ENCODE peak calls at places on chromosome 16, in eight cellular contexts. One of them, this sample, is unnamed.

GRCh38 chr16:20761175-20761574 is 2.6 kb upstream of the ACSM3 start:
- DNase-seq in MCF 10A: no peak
- DNase-seq in endodermal cell: no peak
- DNase-seq in left lung: no peak
- DNase-seq in foreskin keratinocyte: no peak
- DNase-seq in nephron progenitor cell: no peak
- DNase-seq in BJ: no peak
- DNase-seq in cardiac muscle cell: no peak
- DNase-seq in this sample: no peak

GRCh38 chr16:8948069-8948593 is 15.6 kb downstream of the USP7 start:
- DNase-seq in MCF 10A: no peak
- DNase-seq in endodermal cell: no peak
- DNase-seq in left lung: no peak
- DNase-seq in foreskin keratinocyte: no peak
- DNase-seq in nephron progenitor cell: no peak
- DNase-seq in BJ: no peak
- DNase-seq in cardiac muscle cell: no peak
- DNase-seq in this sample: no peak

GRCh38 chr16:69143116-69143515 is 10.7 kb downstream of the UTP4 start:
- DNase-seq in MCF 10A: no peak
- DNase-seq in endodermal cell: no peak
- DNase-seq in left lung: no peak
- DNase-seq in foreskin keratinocyte: no peak
- DNase-seq in nephron progenitor cell: no peak
- DNase-seq in BJ: no peak
- DNase-seq in cardiac muscle cell: no peak
- DNase-seq in this sample: no peak

GRCh38 chr16:2022723-2023097 is 3.1 kb downstream of the NPW start:
- DNase-seq in MCF 10A: no peak
- DNase-seq in endodermal cell: peak
- DNase-seq in left lung: no peak
- DNase-seq in foreskin keratinocyte: no peak
- DNase-seq in nephron progenitor cell: peak
- DNase-seq in BJ: no peak
- DNase-seq in cardiac muscle cell: peak
- DNase-seq in this sample: peak

GRCh38 chr16:7526736-7527135 is 194.1 kb downstream of the RBFOX1 start:
- DNase-seq in MCF 10A: no peak
- DNase-seq in endodermal cell: no peak
- DNase-seq in left lung: no peak
- DNase-seq in foreskin keratinocyte: no peak
- DNase-seq in nephron progenitor cell: no peak
- DNase-seq in BJ: no peak
- DNase-seq in cardiac muscle cell: no peak
- DNase-seq in this sample: no peak

GRCh38 chr16:26665166-26665939 is 401.4 kb upstream of the C16orf82 start:
- DNase-seq in MCF 10A: no peak
- DNase-seq in endodermal cell: no peak
- DNase-seq in left lung: no peak
- DNase-seq in foreskin keratinocyte: no peak
- DNase-seq in nephron progenitor cell: no peak
- DNase-seq in BJ: no peak
- DNase-seq in cardiac muscle cell: no peak
- DNase-seq in this sample: no peak

GRCh38 chr16:85570213-85570734 is 42.8 kb upstream of the GSE1 start:
- DNase-seq in MCF 10A: no peak
- DNase-seq in endodermal cell: no peak
- DNase-seq in left lung: peak
- DNase-seq in foreskin keratinocyte: no peak
- DNase-seq in nephron progenitor cell: no peak
- DNase-seq in BJ: no peak
- DNase-seq in cardiac muscle cell: no peak
- DNase-seq in this sample: no peak

GRCh38 chr16:81758376-81758775 is 20.7 kb upstream of the PLCG2 start:
- DNase-seq in MCF 10A: peak
- DNase-seq in endodermal cell: no peak
- DNase-seq in left lung: no peak
- DNase-seq in foreskin keratinocyte: peak
- DNase-seq in nephron progenitor cell: no peak
- DNase-seq in BJ: no peak
- DNase-seq in cardiac muscle cell: no peak
- DNase-seq in this sample: no peak

GRCh38 chr16:84953051-84953746 is 58.1 kb downstream of the ZDHHC7 start:
- DNase-seq in MCF 10A: no peak
- DNase-seq in endodermal cell: no peak
- DNase-seq in left lung: no peak
- DNase-seq in foreskin keratinocyte: no peak
- DNase-seq in nephron progenitor cell: no peak
- DNase-seq in BJ: no peak
- DNase-seq in cardiac muscle cell: no peak
- DNase-seq in this sample: no peak

GRCh38 chr16:12191102-12191501 is 214.6 kb downstream of the SNX29 start:
- DNase-seq in MCF 10A: no peak
- DNase-seq in endodermal cell: no peak
- DNase-seq in left lung: no peak
- DNase-seq in foreskin keratinocyte: no peak
- DNase-seq in nephron progenitor cell: peak
- DNase-seq in BJ: no peak
- DNase-seq in cardiac muscle cell: no peak
- DNase-seq in this sample: no peak

GRCh38 chr16:3023415-3023668 is 400 bp downstream of the HCFC1R1 start:
- DNase-seq in MCF 10A: peak
- DNase-seq in endodermal cell: no peak
- DNase-seq in left lung: no peak
- DNase-seq in foreskin keratinocyte: peak
- DNase-seq in nephron progenitor cell: no peak
- DNase-seq in BJ: peak
- DNase-seq in cardiac muscle cell: no peak
- DNase-seq in this sample: peak

GRCh38 chr16:75337430-75337829 is 86.0 kb upstream of the BCAR1 start:
- DNase-seq in MCF 10A: no peak
- DNase-seq in endodermal cell: no peak
- DNase-seq in left lung: no peak
- DNase-seq in foreskin keratinocyte: no peak
- DNase-seq in nephron progenitor cell: no peak
- DNase-seq in BJ: no peak
- DNase-seq in cardiac muscle cell: no peak
- DNase-seq in this sample: no peak

GRCh38 chr16:15507299-15507958 is 73.0 kb downstream of the BMERB1 start:
- DNase-seq in MCF 10A: no peak
- DNase-seq in endodermal cell: peak
- DNase-seq in left lung: no peak
- DNase-seq in foreskin keratinocyte: peak
- DNase-seq in nephron progenitor cell: no peak
- DNase-seq in BJ: no peak
- DNase-seq in cardiac muscle cell: no peak
- DNase-seq in this sample: peak

GRCh38 chr16:56985288-56985961 is 3.9 kb upstream of the NLRC5 start:
- DNase-seq in MCF 10A: peak
- DNase-seq in endodermal cell: peak
- DNase-seq in left lung: peak
- DNase-seq in foreskin keratinocyte: peak
- DNase-seq in nephron progenitor cell: no peak
- DNase-seq in BJ: peak
- DNase-seq in cardiac muscle cell: no peak
- DNase-seq in this sample: peak

GRCh38 chr16:68072038-68072695 is 13.0 kb upstream of the NFATC3 start:
- DNase-seq in MCF 10A: peak
- DNase-seq in endodermal cell: no peak
- DNase-seq in left lung: peak
- DNase-seq in foreskin keratinocyte: peak
- DNase-seq in nephron progenitor cell: no peak
- DNase-seq in BJ: no peak
- DNase-seq in cardiac muscle cell: no peak
- DNase-seq in this sample: peak

GRCh38 chr16:51306116-51306515 is 155.0 kb upstream of the SALL1 start:
- DNase-seq in MCF 10A: no peak
- DNase-seq in endodermal cell: no peak
- DNase-seq in left lung: no peak
- DNase-seq in foreskin keratinocyte: no peak
- DNase-seq in nephron progenitor cell: no peak
- DNase-seq in BJ: peak
- DNase-seq in cardiac muscle cell: no peak
- DNase-seq in this sample: peak

GRCh38 chr16:19033761-19034160 is 33.7 kb upstream of the COQ7 start:
- DNase-seq in MCF 10A: no peak
- DNase-seq in endodermal cell: no peak
- DNase-seq in left lung: no peak
- DNase-seq in foreskin keratinocyte: no peak
- DNase-seq in nephron progenitor cell: no peak
- DNase-seq in BJ: no peak
- DNase-seq in cardiac muscle cell: no peak
- DNase-seq in this sample: no peak

DNA sequence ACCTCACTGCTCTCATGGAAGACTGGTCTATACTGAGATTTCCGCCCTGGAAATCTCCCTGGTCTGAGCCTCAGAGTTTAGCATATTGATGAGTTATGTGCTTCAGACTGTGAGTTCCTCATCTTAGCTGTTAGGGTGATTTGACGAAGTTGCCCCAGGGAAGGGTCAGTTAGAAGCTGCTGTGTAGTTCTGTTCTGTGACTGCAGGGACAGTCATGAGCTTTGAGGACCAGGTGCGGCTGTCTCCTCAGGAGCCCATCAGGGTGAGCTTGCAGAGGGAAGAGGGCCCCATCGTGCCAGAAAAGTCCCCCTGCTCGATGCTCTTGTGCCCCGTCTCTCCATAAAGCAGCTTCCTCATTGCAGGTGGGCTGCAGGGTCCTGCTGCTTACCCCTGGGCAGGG is 28.3 kb upstream of the IL17C start:
- DNase-seq in MCF 10A: no peak
- DNase-seq in endodermal cell: peak
- DNase-seq in left lung: no peak
- DNase-seq in foreskin keratinocyte: no peak
- DNase-seq in nephron progenitor cell: no peak
- DNase-seq in BJ: no peak
- DNase-seq in cardiac muscle cell: no peak
- DNase-seq in this sample: no peak
- TF ChIP-seq CTCF in MCF 10A: peak
- TF ChIP-seq CTCF in endodermal cell: peak
- TF ChIP-seq CTCF in left lung: no peak
- TF ChIP-seq CTCF in foreskin keratinocyte: no peak
- TF ChIP-seq CTCF in nephron progenitor cell: peak
- TF ChIP-seq CTCF in BJ: peak
- TF ChIP-seq CTCF in cardiac muscle cell: no peak
- TF ChIP-seq CTCF in this sample: no peak

GRCh38 chr16:53826658-53827057 is 122.7 kb downstream of the FTO start:
- DNase-seq in MCF 10A: no peak
- DNase-seq in endodermal cell: no peak
- DNase-seq in left lung: no peak
- DNase-seq in foreskin keratinocyte: no peak
- DNase-seq in nephron progenitor cell: no peak
- DNase-seq in BJ: no peak
- DNase-seq in cardiac muscle cell: peak
- DNase-seq in this sample: no peak

GRCh38 chr16:53821487-53821886 is 117.5 kb downstream of the FTO start:
- DNase-seq in MCF 10A: no peak
- DNase-seq in endodermal cell: no peak
- DNase-seq in left lung: no peak
- DNase-seq in foreskin keratinocyte: peak
- DNase-seq in nephron progenitor cell: no peak
- DNase-seq in BJ: peak
- DNase-seq in cardiac muscle cell: no peak
- DNase-seq in this sample: peak

GRCh38 chr16:53817812-53818211 is 113.9 kb downstream of the FTO start:
- DNase-seq in MCF 10A: no peak
- DNase-seq in endodermal cell: no peak
- DNase-seq in left lung: no peak
- DNase-seq in foreskin keratinocyte: no peak
- DNase-seq in nephron progenitor cell: no peak
- DNase-seq in BJ: peak
- DNase-seq in cardiac muscle cell: no peak
- DNase-seq in this sample: peak

GRCh38 chr16:53822936-53823529 is 119.1 kb downstream of the FTO start:
- DNase-seq in MCF 10A: no peak
- DNase-seq in endodermal cell: no peak
- DNase-seq in left lung: no peak
- DNase-seq in foreskin keratinocyte: peak
- DNase-seq in nephron progenitor cell: no peak
- DNase-seq in BJ: no peak
- DNase-seq in cardiac muscle cell: no peak
- DNase-seq in this sample: peak

GRCh38 chr16:53821957-53822625 is 118.1 kb downstream of the FTO start:
- DNase-seq in MCF 10A: peak
- DNase-seq in endodermal cell: no peak
- DNase-seq in left lung: no peak
- DNase-seq in foreskin keratinocyte: peak
- DNase-seq in nephron progenitor cell: no peak
- DNase-seq in BJ: peak
- DNase-seq in cardiac muscle cell: no peak
- DNase-seq in this sample: peak
- TF ChIP-seq CTCF in MCF 10A: no peak
- TF ChIP-seq CTCF in endodermal cell: peak
- TF ChIP-seq CTCF in left lung: no peak
- TF ChIP-seq CTCF in foreskin keratinocyte: peak
- TF ChIP-seq CTCF in nephron progenitor cell: no peak
- TF ChIP-seq CTCF in BJ: peak
- TF ChIP-seq CTCF in cardiac muscle cell: peak
- TF ChIP-seq CTCF in this sample: peak

GRCh38 chr16:66928702-66929388 is 3.5 kb upstream of the RRAD start:
- DNase-seq in MCF 10A: peak
- DNase-seq in endodermal cell: peak
- DNase-seq in left lung: no peak
- DNase-seq in foreskin keratinocyte: peak
- DNase-seq in nephron progenitor cell: no peak
- DNase-seq in BJ: no peak
- DNase-seq in cardiac muscle cell: peak
- DNase-seq in this sample: peak
- TF ChIP-seq CTCF in MCF 10A: peak
- TF ChIP-seq CTCF in endodermal cell: peak
- TF ChIP-seq CTCF in left lung: no peak
- TF ChIP-seq CTCF in foreskin keratinocyte: peak
- TF ChIP-seq CTCF in nephron progenitor cell: peak
- TF ChIP-seq CTCF in BJ: peak
- TF ChIP-seq CTCF in cardiac muscle cell: peak
- TF ChIP-seq CTCF in this sample: peak

GRCh38 chr16:4477966-4478365 is 1.8 kb downstream of the HMOX2 start:
- DNase-seq in MCF 10A: peak
- DNase-seq in endodermal cell: peak
- DNase-seq in left lung: no peak
- DNase-seq in foreskin keratinocyte: peak
- DNase-seq in nephron progenitor cell: no peak
- DNase-seq in BJ: no peak
- DNase-seq in cardiac muscle cell: no peak
- DNase-seq in this sample: peak

GRCh38 chr16:4472880-4473279 is 1.5 kb downstream of the NMRAL1 start:
- DNase-seq in MCF 10A: no peak
- DNase-seq in endodermal cell: no peak
- DNase-seq in left lung: no peak
- DNase-seq in foreskin keratinocyte: no peak
- DNase-seq in nephron progenitor cell: no peak
- DNase-seq in BJ: no peak
- DNase-seq in cardiac muscle cell: no peak
- DNase-seq in this sample: no peak

GRCh38 chr16:4474192-4474961 is at the start of gene NMRAL1:
- DNase-seq in MCF 10A: peak
- DNase-seq in endodermal cell: peak
- DNase-seq in left lung: peak
- DNase-seq in foreskin keratinocyte: peak
- DNase-seq in nephron progenitor cell: peak
- DNase-seq in BJ: peak
- DNase-seq in cardiac muscle cell: peak
- DNase-seq in this sample: peak

GRCh38 chr16:4471869-4472268 is 2.6 kb downstream of the NMRAL1 start:
- DNase-seq in MCF 10A: no peak
- DNase-seq in endodermal cell: no peak
- DNase-seq in left lung: no peak
- DNase-seq in foreskin keratinocyte: peak
- DNase-seq in nephron progenitor cell: no peak
- DNase-seq in BJ: no peak
- DNase-seq in cardiac muscle cell: no peak
- DNase-seq in this sample: no peak

GRCh38 chr16:4475880-4476790 is at the start of gene HMOX2:
- DNase-seq in MCF 10A: peak
- DNase-seq in endodermal cell: peak
- DNase-seq in left lung: peak
- DNase-seq in foreskin keratinocyte: peak
- DNase-seq in nephron progenitor cell: peak
- DNase-seq in BJ: no peak
- DNase-seq in cardiac muscle cell: peak
- DNase-seq in this sample: peak
- TF ChIP-seq CTCF in MCF 10A: peak
- TF ChIP-seq CTCF in endodermal cell: peak
- TF ChIP-seq CTCF in left lung: peak
- TF ChIP-seq CTCF in foreskin keratinocyte: peak
- TF ChIP-seq CTCF in nephron progenitor cell: peak
- TF ChIP-seq CTCF in BJ: peak
- TF ChIP-seq CTCF in cardiac muscle cell: peak
- TF ChIP-seq CTCF in this sample: peak